ENCODE peak calls at places on chromosomes 3 and 15, in seven cellular contexts. J, Z, S, B, N, Q and W are unnamed samples.

GRCh38 chr3:152272771-152273242 is 4.1 kb downstream of the MBNL1 start:
- DNase-seq in J (peak), Q (no peak), S (no peak), B (no peak), N (no peak), Z (no peak), W (peak)

GRCh38 chr3:193295985-193296384 is 55.0 kb downstream of the PLAAT1 start:
- DNase-seq in S (no peak), J (no peak), Q (no peak), B (no peak), N (no peak), Z (no peak), W (no peak)

GRCh38 chr3:73624363-73625123 is at the start of gene PDZRN3:
- DNase-seq in J (no peak), Q (no peak), Z (no peak), S (no peak), N (peak), B (peak), W (no peak)

GRCh38 chr15:65519781-65520299 is 2.4 kb upstream of the DPP8 start:
- DNase-seq in Q (no peak), J (no peak), S (no peak), N (no peak), Z (no peak), B (no peak), W (no peak)

GRCh38 chr15:51869074-51869425 is 39.6 kb downstream of the TMOD3 start:
- DNase-seq in Z (peak), J (peak), B (peak), Q (no peak), N (no peak), S (peak), W (no peak)

GRCh38 chr15:57146394-57147140 is 228.1 kb downstream of the TCF12 start:
- DNase-seq in S (peak), N (no peak), Z (peak), Q (no peak), B (peak), J (peak), W (no peak)

GRCh38 chr15:78048410-78048946 is 29.0 kb downstream of the TBC1D2B start:
- DNase-seq in S (no peak), B (no peak), Z (no peak), Q (no peak), J (no peak), N (no peak), W (no peak)

GRCh38 chr3:142735462-142735861 is 11.6 kb downstream of the TRPC1 start:
- DNase-seq in B (peak), S (no peak), Q (no peak), J (no peak), Z (no peak), N (no peak), W (no peak)

GRCh38 chr15:84780492-84780891 is 32.1 kb downstream of the ZNF592 start:
- DNase-seq in B (no peak), S (no peak), J (no peak), Z (no peak), Q (no peak), N (no peak), W (no peak)

GRCh38 chr3:99023590-99024192 is 122.2 kb upstream of the DCBLD2 start:
- DNase-seq in S (peak), B (peak), Z (peak), Q (no peak), J (peak), N (no peak), W (no peak)

GRCh38 chr3:106913111-106913698 is 464.0 kb upstream of the CCDC54 start:
- DNase-seq in Z (no peak), J (no peak), N (peak), B (no peak), Q (no peak), S (no peak), W (no peak)

GRCh38 chr3:11624161-11624560 is 19.6 kb downstream of the VGLL4 start:
- DNase-seq in S (no peak), B (no peak), J (no peak), Q (no peak), N (no peak), Z (no peak), W (no peak)

GRCh38 chr3:167032267-167032876 is 347.7 kb downstream of the ZBBX start:
- DNase-seq in Q (no peak), N (no peak), J (peak), Z (peak), S (peak), B (peak), W (peak)

GRCh38 chr3:197380786-197381185 is 82.4 kb upstream of the DLG1 start:
- DNase-seq in Q (no peak), B (peak), N (no peak), Z (no peak), S (no peak), J (peak), W (no peak)

GRCh38 chr15:90086868-90087268 is 15.4 kb downstream of the IDH2 start:
- DNase-seq in S (no peak), Z (peak), N (peak), J (peak), B (peak), Q (no peak), W (no peak)

GRCh38 chr3:172749201-172749965 is 1.1 kb upstream of the ECT2 start:
- DNase-seq in Q (no peak), B (no peak), S (peak), Z (peak), N (no peak), J (no peak), W (peak)

GRCh38 chr3:186354100-186354499 is 7.9 kb downstream of the DGKG start:
- DNase-seq in N (peak), Z (peak), B (no peak), J (no peak), Q (no peak), S (no peak), W (no peak)

GRCh38 chr3:71547254-71548198 is 36.0 kb downstream of the FOXP1 start:
- DNase-seq in S (no peak), N (no peak), B (no peak), J (peak), Q (no peak), Z (peak), W (no peak)

GRCh38 chr3:52099006-52099405 is 42.6 kb upstream of the DUSP7 start:
- DNase-seq in Z (peak), S (no peak), J (no peak), N (no peak), B (no peak), Q (no peak), W (no peak)

GRCh38 chr3:141797167-141797773 is 34.1 kb downstream of the GRK7 start:
- DNase-seq in Q (no peak), Z (no peak), B (no peak), N (peak), J (no peak), S (no peak), W (no peak)

GRCh38 chr15:50906954-50907865 is 1.3 kb upstream of the AP4E1 start:
- DNase-seq in S (no peak), B (peak), Z (peak), Q (peak), J (peak), N (no peak), W (no peak)

GRCh38 chr3:37531071-37531720 is 330.5 kb upstream of the CTDSPL start:
- DNase-seq in N (no peak), J (no peak), Q (no peak), B (no peak), S (no peak), Z (no peak), W (no peak)

GRCh38 chr3:58540176-58540863 is 3.3 kb upstream of the ACOX2 start:
- DNase-seq in Q (no peak), N (no peak), S (no peak), B (no peak), J (no peak), Z (no peak), W (no peak)

GRCh38 chr15:59380902-59381610 is 8.4 kb upstream of the MYO1E start:
- DNase-seq in Q (no peak), N (no peak), Z (no peak), J (no peak), S (peak), B (no peak), W (no peak)

GRCh38 chr15:62873203-62873602 is 169.3 kb upstream of the TPM1 start:
- DNase-seq in B (no peak), Q (no peak), N (peak), J (no peak), S (no peak), Z (no peak), W (no peak)

GRCh38 chr3:12428131-12428530 is 56.1 kb upstream of the TSEN2 start:
- DNase-seq in N (no peak), S (no peak), J (no peak), B (no peak), Q (no peak), Z (no peak), W (no peak)

GRCh38 chr15:77402740-77403379 is 17.0 kb downstream of the PEAK1 start:
- DNase-seq in J (no peak), Z (no peak), Q (no peak), S (no peak), N (no peak), B (no peak), W (no peak)

GRCh38 chr15:35020974-35021373 is 32.9 kb upstream of the ZNF770 start:
- DNase-seq in S (no peak), Z (no peak), N (no peak), B (no peak), Q (no peak), J (no peak), W (no peak)
- TF ChIP-seq CTCF in S (peak), Z (no peak), N (no peak), B (no peak), Q (no peak), J (no peak), W (no peak)

GRCh38 chr15:68197170-68197492 is 8.0 kb downstream of the CALML4 start:
- DNase-seq in J (no peak), B (no peak), Z (no peak), S (no peak), N (no peak), Q (no peak), W (no peak)

GRCh38 chr15:68192804-68193521 is 12.2 kb downstream of the CALML4 start:
- DNase-seq in Z (no peak), Q (no peak), S (no peak), J (no peak), B (no peak), N (no peak), W (no peak)

GRCh38 chr15:68197661-68198437 is 7.3 kb downstream of the CALML4 start:
- DNase-seq in N (no peak), Z (no peak), Q (no peak), S (no peak), B (peak), J (no peak), W (no peak)

GRCh38 chr15:68196445-68197169 is 8.5 kb downstream of the CALML4 start:
- DNase-seq in Q (no peak), J (no peak), N (no peak), B (peak), Z (no peak), S (no peak), W (no peak)

DNA sequence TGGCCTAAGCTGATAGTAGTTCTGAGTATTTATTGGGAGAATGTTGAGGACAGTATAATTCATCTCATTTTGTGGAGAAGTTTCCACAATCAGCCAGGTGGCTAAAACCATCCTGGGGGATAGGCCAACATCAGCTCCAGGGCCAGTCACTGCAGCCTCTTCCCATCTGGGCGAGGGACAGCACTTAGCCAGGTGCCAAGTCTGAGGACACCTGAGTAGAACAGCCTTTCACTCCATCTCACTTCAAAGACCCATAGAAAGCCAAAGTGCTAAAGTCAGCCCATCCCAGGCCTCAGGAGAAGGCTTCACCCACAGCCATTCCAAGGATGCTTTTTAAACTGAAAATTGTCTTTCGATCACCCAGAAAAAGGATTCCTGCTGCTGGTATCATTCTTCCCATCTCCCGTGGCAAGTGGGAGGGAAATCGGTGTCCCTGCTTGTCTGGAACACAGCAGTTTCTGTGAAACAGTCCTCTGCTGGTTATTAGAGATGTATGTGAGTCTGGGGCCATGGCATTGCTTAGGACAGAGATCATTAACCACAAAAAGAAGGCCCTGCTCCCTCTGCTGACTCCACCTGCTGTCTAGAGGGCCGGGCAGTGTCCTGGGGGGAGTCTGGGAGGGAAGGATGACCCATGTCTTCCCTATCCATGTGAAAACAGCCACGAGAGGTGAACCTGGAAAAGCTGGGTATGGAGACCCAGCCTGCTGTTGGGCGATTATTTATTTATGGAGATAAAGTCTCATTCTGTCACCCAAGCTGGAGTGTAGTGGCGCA is 9.6 kb downstream of the CALML4 start:
- DNase-seq in B (peak), S (no peak), Z (no peak), J (no peak), Q (no peak), N (no peak), W (no peak)
- TF ChIP-seq POLR2AphosphoS5 in B (no peak), S (no peak), Z (no peak), J (no peak), Q (no peak), N (no peak), W (no peak)

DNA sequence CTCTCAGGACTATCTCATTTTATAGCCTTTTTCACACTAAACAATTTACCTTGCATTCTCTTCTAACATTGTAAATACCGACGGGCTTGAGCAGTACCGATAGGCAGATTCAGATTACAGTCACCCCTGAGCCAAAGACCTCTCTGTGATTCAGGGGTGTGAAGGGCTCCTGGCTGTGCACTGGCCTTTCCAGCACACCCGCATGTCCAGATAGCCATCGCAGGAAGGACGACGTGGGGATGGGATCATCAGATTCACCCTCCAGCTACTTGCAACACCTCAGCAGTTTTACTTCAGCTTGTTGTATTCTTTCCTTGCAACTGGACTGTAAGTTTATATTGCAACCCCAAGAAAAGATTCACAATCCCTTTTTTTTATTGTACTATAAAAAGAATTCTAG is 48.3 kb downstream of the CASR start:
- DNase-seq in B (no peak), N (no peak), J (no peak), S (no peak), Z (no peak), Q (no peak), W (no peak)
- TF ChIP-seq SIN3A in B (no peak), N (no peak), J (no peak), S (no peak), Z (no peak), Q (no peak), W (no peak)

GRCh38 chr3:25897019-25897418 is 107.1 kb downstream of the OXSM start:
- DNase-seq in S (peak), Z (peak), B (no peak), N (peak), Q (no peak), J (peak), W (peak)
- TF ChIP-seq CTCF in S (peak), Z (peak), B (peak), N (peak), Q (peak), J (peak), W (peak)

DNA sequence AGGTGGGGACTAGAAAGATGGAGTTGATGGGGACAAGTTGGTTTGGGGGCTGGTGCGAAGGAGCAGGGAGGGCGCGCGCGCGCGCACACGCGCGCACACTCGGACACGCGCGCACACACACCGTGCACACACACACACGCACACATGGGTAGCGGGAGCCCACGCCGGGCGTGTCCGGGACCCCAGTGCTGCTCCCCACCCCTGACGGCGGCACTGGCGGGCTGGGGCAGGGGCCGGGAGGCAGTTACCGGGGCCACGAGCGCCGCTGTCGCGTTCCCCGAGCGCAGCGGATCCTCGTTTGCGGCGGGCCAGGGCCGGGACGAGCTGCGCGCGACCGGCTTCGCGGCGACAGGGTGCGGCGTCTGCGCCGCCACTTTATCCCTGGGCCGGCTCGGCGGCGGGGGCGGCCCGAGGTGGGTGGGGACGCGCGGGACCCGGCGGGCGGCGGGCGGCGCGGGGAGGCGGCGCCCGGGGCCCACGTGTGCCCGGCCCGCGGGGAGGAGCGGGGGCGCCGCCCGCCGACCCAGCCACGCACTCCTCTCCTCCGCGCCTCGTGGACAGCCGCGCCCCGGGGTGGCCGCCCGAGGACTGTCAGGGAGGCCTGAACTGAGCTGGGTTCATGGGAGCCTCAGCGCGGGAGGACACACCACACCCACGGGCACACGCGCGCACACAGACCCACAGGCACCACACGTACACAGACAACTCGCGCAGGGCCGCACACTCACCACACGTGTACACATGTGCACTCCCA is 698 bp upstream of the MGLL start:
- DNase-seq in N (no peak), J (no peak), Q (no peak), Z (no peak), B (peak), S (no peak), W (no peak)
- TF ChIP-seq POLR2AphosphoS5 in N (no peak), J (no peak), Q (peak), Z (no peak), B (no peak), S (no peak), W (no peak)